ENCODE peak calls at places on chromosomes 11 and 22, in five cellular contexts. B is IMR-90, J is suprapubic skin, S is fibroblast of lung, Z is aorta. R is an unnamed sample.

GRCh38 chr11:85182437-85183109 is 444.6 kb downstream of the DLG2 start:
- DNase-seq in B (peak; percentile 35), J (no peak), S (peak; percentile 75), Z (no peak), R (no peak)

GRCh38 chr11:93567406-93567819 is 24.2 kb upstream of the SMCO4 start:
- DNase-seq in B (no peak), J (no peak), S (peak; percentile 47), Z (peak; percentile 93), R (no peak)

GRCh38 chr22:43881091-43882061 is 10.4 kb downstream of the PNPLA5 start:
- DNase-seq in B (no peak), J (no peak), S (no peak), Z (peak; percentile 58), R (no peak)

GRCh38 chr11:73310076-73310475 is 2.0 kb downstream of the ARHGEF17 start:
- DNase-seq in B (no peak), J (no peak), S (no peak), Z (no peak), R (peak; percentile 83)

GRCh38 chr22:40631925-40632324 is 4.6 kb downstream of the MRTFA start:
- DNase-seq in B (no peak), J (no peak), S (peak; percentile 57), Z (no peak), R (no peak)

GRCh38 chr11:1511937-1512496 is 25.4 kb upstream of the MOB2 start:
- DNase-seq in B (no peak), J (no peak), S (no peak), Z (peak; percentile 38), R (no peak)

GRCh38 chr22:38740116-38740723 is 15.6 kb downstream of the SUN2 start:
- DNase-seq in B (no peak), J (no peak), S (no peak), Z (no peak), R (no peak)

GRCh38 chr11:14973621-14974020 is 1.5 kb upstream of the CALCA start:
- DNase-seq in B (peak; percentile 4), J (no peak), S (peak; percentile 15), Z (peak; percentile 79), R (no peak)

GRCh38 chr22:25039754-25040153 is 87.2 kb downstream of the KIAA1671 start:
- DNase-seq in B (no peak), J (no peak), S (no peak), Z (no peak), R (no peak)

DNA sequence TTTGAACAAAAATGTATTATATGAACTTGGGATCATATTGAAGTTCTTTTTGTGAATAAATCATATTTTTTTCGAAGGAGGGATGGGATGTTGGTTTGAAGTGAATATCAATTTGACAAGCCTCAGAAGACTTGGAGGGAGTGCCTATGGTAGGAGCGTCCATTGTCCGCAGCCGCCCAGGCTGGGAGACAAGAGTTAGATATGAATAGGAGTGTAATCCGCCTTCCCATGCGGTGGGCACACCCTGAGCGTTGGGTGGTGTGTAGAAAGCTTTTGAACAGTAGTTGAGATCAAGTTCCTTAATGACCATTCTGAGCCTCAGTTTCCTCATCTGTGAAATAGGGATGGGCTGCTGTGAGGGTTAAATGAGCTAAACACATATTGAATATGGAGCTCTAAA is 7.0 kb downstream of the CD82 start:
- DNase-seq in B (no peak), J (no peak), S (no peak), Z (no peak), R (no peak)
- H3K27ac ChIP-seq in B (no peak overlapping the region), J (no peak overlapping the region), S (no peak overlapping the region), Z (no peak overlapping the region), R (no peak overlapping the region)

DNA sequence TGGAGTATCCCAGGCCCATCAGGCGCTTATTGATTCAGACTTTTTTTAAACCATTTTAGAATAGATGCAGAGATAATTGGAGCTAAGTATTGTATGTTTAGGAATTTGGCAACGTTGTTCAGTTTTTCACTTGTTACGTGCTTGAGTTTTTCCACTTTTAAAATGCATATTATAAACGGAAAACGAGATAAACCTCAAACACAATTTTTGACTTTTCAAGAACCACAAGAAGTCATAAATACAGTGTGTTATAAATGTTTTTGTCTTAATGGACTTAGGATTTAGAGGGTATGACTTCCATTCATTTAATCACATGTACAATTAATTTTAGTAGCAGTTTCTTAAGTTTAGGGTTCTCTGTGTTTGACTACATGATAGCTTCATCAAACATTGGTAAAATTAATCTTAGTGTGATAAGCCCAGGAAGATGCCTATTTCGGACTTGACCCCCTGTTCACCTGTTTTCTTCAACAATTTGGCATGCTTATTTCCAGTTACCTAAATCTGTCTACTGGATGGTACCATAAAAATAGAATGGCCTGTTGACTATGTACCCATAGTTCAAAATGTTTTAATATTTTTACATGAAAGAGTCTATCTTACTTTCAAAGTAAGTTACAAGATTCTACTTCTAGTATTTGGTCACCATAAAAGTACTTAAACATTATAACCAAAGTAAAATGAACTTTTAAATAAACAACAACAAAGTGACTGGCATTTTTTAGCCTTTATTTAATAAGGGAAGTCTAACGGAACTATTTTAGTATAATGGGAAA is 1.3 kb downstream of the ZC3H12C start:
- DNase-seq in B (no peak), J (no peak), S (no peak), Z (no peak), R (no peak)
- H3K4me3 ChIP-seq in B (peak overlapping the region; percentile 76), J (peak overlapping the region; percentile 90), S (peak overlapping the region; percentile 87), Z (peak overlapping the region; percentile 75), R (peak overlapping the region; percentile 71)

GRCh38 chr22:31814942-31815341 is 61.1 kb downstream of the DEPDC5 start:
- DNase-seq in B (no peak), J (no peak), S (no peak), Z (no peak), R (no peak)
- H3K4me1 ChIP-seq in B (peaks cover 2% of the 10 kb centered on the region), J (no peaks in the 10 kb centered on the region), S (no peaks in the 10 kb centered on the region), Z (no peaks in the 10 kb centered on the region), R (no peaks in the 10 kb centered on the region)

GRCh38 chr11:66327171-66328035 is 8.8 kb downstream of the RIN1 start:
- DNase-seq in B (peak; percentile 64), J (no peak), S (peak; percentile 67), Z (peak; percentile 63), R (peak; percentile 54)
- H3K27ac ChIP-seq in B (peak overlapping the region; percentile 95), J (peak overlapping the region; percentile 74), S (peak overlapping the region; percentile 89), Z (no peak overlapping the region), R (peak overlapping the region; percentile 51)

DNA sequence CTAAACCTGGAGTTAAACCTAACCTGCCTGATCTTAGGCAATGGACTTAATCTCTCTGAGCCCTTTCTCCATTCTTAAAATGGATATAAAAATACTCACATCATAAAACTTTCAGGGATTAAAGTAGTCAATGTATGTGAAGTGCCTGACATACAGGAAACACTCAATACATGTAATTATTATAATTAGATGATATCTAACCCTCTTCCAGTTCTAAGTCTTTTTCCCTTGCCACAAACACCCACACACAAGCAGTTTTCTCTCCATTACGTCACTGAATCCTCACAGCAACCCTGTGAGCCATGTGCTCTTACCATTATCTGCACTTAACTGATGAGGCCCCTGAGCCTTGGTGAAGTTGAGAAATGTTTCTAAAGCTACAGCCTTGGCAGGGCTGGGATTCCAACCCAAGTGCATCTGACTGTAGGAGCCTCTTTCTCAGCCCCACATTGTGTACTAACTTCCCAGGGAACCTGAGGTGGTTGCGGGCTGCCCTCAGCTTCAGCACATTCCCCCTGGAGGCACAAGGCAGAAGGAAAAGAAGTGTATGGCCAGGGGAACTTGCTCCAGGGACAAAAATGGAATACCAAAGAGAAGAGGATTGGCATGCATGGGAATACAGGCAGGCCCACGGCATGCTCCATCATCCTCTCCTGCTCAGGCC is 74.4 kb upstream of the NCAM1 start:
- DNase-seq in B (no peak), J (no peak), S (peak; percentile 38), Z (no peak), R (no peak)
- H3K4me3 ChIP-seq in B (no peak overlapping the region), J (no peak overlapping the region), S (no peak overlapping the region), Z (no peak overlapping the region), R (no peak overlapping the region)

GRCh38 chr11:114262681-114263509 is 33.3 kb upstream of the NNMT start:
- DNase-seq in B (peak; percentile 54), J (no peak), S (peak; percentile 36), Z (no peak), R (no peak)

GRCh38 chr11:114264381-114264780 is 31.8 kb upstream of the NNMT start:
- DNase-seq in B (no peak), J (peak; percentile 48), S (no peak), Z (no peak), R (no peak)

GRCh38 chr11:114265084-114265878 is 30.9 kb upstream of the NNMT start:
- DNase-seq in B (no peak), J (peak; percentile 35), S (no peak), Z (no peak), R (no peak)

GRCh38 chr11:114261791-114262190 is 34.4 kb upstream of the NNMT start:
- DNase-seq in B (no peak), J (no peak), S (no peak), Z (no peak), R (no peak)

GRCh38 chr11:114263510-114264170 is 32.6 kb upstream of the NNMT start:
- DNase-seq in B (no peak), J (peak; percentile 31), S (no peak), Z (no peak), R (no peak)
- H3K4me1 ChIP-seq in B (no peaks in the 10 kb centered on the region), J (peaks cover 23% of the 10 kb centered on the region), S (no peaks in the 10 kb centered on the region), Z (no peaks in the 10 kb centered on the region), R (no peaks in the 10 kb centered on the region)

GRCh38 chr11:121467965-121468364 is 15.2 kb upstream of the SORL1-AS1 start:
- DNase-seq in B (no peak), J (no peak), S (peak; percentile 30), Z (no peak), R (peak; percentile 51)
- H3K27ac ChIP-seq in B (no peak overlapping the region), J (peak overlapping the region; percentile 71), S (no peak overlapping the region), Z (no peak overlapping the region), R (peak overlapping the region; percentile 61)